ENCODE peak calls at places on chromosomes 2 and 18, in six cellular contexts. Z is neuronal stem cell, V is IMR-90, K is H9, S is trophoblast cell, G is H1. D is an unnamed sample. For H3K4me1, the result is how much of the 10 kb centered on the place peaks cover.

GRCh38 chr2:31401580-31401979 is 13.0 kb downstream of the XDH start:
- DNase-seq in S (peak), V (peak), K (peak), G (no peak), Z (no peak), D (peak)

GRCh38 chr2:33073018-33073417 is 126.3 kb downstream of the LTBP1 start:
- DNase-seq in Z (no peak), V (peak), G (no peak), S (peak), K (no peak), D (no peak)

GRCh38 chr2:113284481-113284880 is 5.8 kb upstream of the PAX8 start:
- DNase-seq in Z (no peak), S (no peak), G (no peak), V (peak), K (no peak), D (peak)

GRCh38 chr2:27977623-27978312 is 87.2 kb downstream of the BABAM2 start:
- DNase-seq in V (peak), G (no peak), K (no peak), S (peak), Z (no peak), D (peak)

GRCh38 chr2:102103992-102104871 is 38.3 kb upstream of the IL1R1 start:
- DNase-seq in G (no peak), Z (no peak), S (no peak), K (no peak), V (peak), D (peak)

GRCh38 chr2:120612471-120612870 is 123.2 kb upstream of the GLI2 start:
- DNase-seq in Z (no peak), K (no peak), V (no peak), S (no peak), G (no peak), D (no peak)

GRCh38 chr2:24919977-24920812 is at the start of gene ADCY3:
- DNase-seq in K (peak), Z (peak), V (peak), G (peak), S (no peak), D (peak)

GRCh38 chr2:42879116-42879705 is 86.8 kb upstream of the HAAO start:
- DNase-seq in S (no peak), Z (no peak), G (no peak), V (no peak), K (no peak), D (no peak)

GRCh38 chr18:8389391-8390340 is 219.6 kb upstream of the RAB12 start:
- DNase-seq in G (peak), V (peak), S (peak), Z (peak), K (peak), D (peak)

GRCh38 chr18:8503287-8503686 is 106.0 kb upstream of the RAB12 start:
- DNase-seq in Z (no peak), K (no peak), S (no peak), G (no peak), V (no peak), D (no peak)

GRCh38 chr2:159188449-159188848 is 98.1 kb downstream of the WDSUB1 start:
- DNase-seq in G (no peak), S (no peak), K (no peak), V (no peak), Z (no peak), D (no peak)

GRCh38 chr2:62309465-62310091 is 113.7 kb downstream of the B3GNT2 start:
- DNase-seq in G (no peak), Z (no peak), V (no peak), S (no peak), K (peak), D (no peak)

GRCh38 chr2:197255550-197255949 is 55.0 kb downstream of the ANKRD44 start:
- DNase-seq in K (peak), G (no peak), S (peak), Z (peak), V (peak), D (peak)

GRCh38 chr2:46866770-46867246 is 48.8 kb downstream of the MCFD2 start:
- DNase-seq in Z (no peak), S (no peak), V (no peak), K (no peak), G (no peak), D (no peak)

GRCh38 chr2:199862779-199863178 is 11.8 kb upstream of the FTCDNL1 start:
- DNase-seq in K (no peak), Z (no peak), G (no peak), V (no peak), S (peak), D (peak)

GRCh38 chr18:48459471-48459870 is 50.3 kb upstream of the ZBTB7C start:
- DNase-seq in S (no peak), V (no peak), K (no peak), G (no peak), Z (no peak), D (no peak)

GRCh38 chr18:6411367-6411766 is 3.3 kb downstream of the L3MBTL4 start:
- DNase-seq in S (no peak), Z (no peak), V (no peak), G (no peak), K (no peak), D (no peak)

GRCh38 chr2:160324161-160324768 is 124.2 kb upstream of the ITGB6 start:
- DNase-seq in S (peak), Z (no peak), K (no peak), V (peak), G (no peak), D (peak)

GRCh38 chr18:68438983-68439382 is 275.9 kb downstream of the TMX3 start:
- DNase-seq in S (peak), V (peak), Z (peak), G (no peak), K (no peak), D (peak)

GRCh38 chr2:133574620-133575019 is 6.4 kb upstream of the NCKAP5 start:
- DNase-seq in S (no peak), Z (no peak), G (no peak), V (no peak), K (no peak), D (no peak)

GRCh38 chr2:32235315-32235714 is 29.4 kb downstream of the NLRC4 start:
- DNase-seq in S (peak), V (peak), K (no peak), Z (no peak), G (no peak), D (no peak)

GRCh38 chr2:117942551-117942950 is 71.3 kb downstream of the CCDC93 start:
- DNase-seq in S (no peak), V (no peak), K (no peak), G (no peak), Z (no peak), D (no peak)

GRCh38 chr18:39724652-39725051 is 2159.1 kb upstream of the CELF4 start:
- DNase-seq in G (no peak), V (peak), S (no peak), K (no peak), Z (no peak), D (no peak)

GRCh38 chr2:26691881-26692813 is at the start of gene KCNK3:
- DNase-seq in K (peak), V (peak), S (no peak), Z (peak), G (peak), D (peak)

GRCh38 chr2:96945011-96945410 is 41.4 kb downstream of the FAM178B start:
- DNase-seq in K (no peak), S (no peak), G (no peak), V (no peak), Z (no peak), D (no peak)

GRCh38 chr2:37387143-37387835 is 42.9 kb downstream of the QPCT start:
- DNase-seq in V (peak), S (peak), K (no peak), Z (no peak), G (peak), D (peak)

GRCh38 chr2:37390777-37391176 is 46.3 kb downstream of the QPCT start:
- DNase-seq in S (no peak), V (no peak), G (no peak), K (no peak), Z (no peak), D (no peak)

GRCh38 chr2:37389984-37390765 is 45.7 kb downstream of the QPCT start:
- DNase-seq in S (peak), K (peak), G (peak), Z (no peak), V (peak), D (peak)

GRCh38 chr2:37389395-37389794 is 45.0 kb downstream of the QPCT start:
- DNase-seq in Z (no peak), K (no peak), G (peak), S (no peak), V (no peak), D (no peak)

DNA sequence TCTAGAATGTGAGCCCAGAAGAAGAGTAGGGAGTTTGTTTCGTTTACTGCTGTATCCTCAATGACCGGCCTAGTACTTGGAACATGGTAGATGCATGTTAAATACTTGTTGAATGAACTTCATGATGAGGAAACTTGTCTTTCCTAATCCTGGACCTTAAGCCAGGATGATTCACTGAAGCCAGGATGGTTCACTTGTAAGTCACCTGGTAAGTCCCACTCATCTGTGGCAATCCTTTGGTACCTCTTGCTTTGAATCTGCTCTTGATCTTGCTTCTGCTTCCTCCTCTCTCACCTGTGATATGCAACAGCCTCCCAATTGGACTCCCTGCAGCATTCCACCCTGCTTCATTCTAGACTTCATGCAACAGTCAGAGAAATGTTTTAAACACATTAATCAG is 43.6 kb downstream of the QPCT start:
- DNase-seq in G (peak), Z (no peak), S (peak), K (no peak), V (peak), D (peak)
- H3K4ac ChIP-seq in G (no peak), Z (no peak), S (no peak), K (no peak), V (peak), D (no peak)

GRCh38 chr2:223050188-223050587 is 1.8 kb upstream of the KCNE4 start:
- DNase-seq in V (no peak), K (no peak), G (no peak), S (no peak), Z (no peak), D (no peak)
- H3K4me1 ChIP-seq in V (under half), K (under half), G (under half), S (under half), Z (under half), D (under half)

GRCh38 chr2:86218124-86218523 is 18.9 kb downstream of the MRPL35 start:
- DNase-seq in V (no peak), Z (no peak), S (no peak), G (no peak), K (no peak), D (no peak)
- H4K91ac ChIP-seq in V (no peak), Z (no peak), S (no peak), G (no peak), K (no peak), D (no peak)

DNA sequence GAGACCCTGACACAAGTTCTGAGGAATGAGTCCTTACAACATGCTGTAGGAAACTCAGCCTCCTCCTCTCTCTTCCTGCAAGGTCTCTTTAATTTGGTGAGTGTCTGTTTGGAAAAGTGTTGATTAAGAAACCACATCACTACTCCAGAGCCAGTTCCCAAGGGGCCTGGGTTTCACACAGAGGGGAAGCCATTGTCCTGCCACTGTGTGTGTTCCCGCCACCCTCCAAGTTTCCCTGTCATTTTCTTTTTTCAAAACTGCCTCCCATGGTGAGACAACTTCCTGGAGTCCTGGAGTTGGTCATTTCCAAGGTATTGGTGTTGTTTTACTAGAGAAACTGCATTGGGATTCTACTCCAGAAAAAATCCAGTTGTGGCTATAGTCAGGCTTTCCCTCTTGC is 232.0 kb upstream of the PARD3B start:
- DNase-seq in Z (no peak), G (peak), K (peak), V (no peak), S (no peak), D (no peak)
- H3K4ac ChIP-seq in Z (no peak), G (no peak), K (no peak), V (no peak), S (no peak), D (no peak)

DNA sequence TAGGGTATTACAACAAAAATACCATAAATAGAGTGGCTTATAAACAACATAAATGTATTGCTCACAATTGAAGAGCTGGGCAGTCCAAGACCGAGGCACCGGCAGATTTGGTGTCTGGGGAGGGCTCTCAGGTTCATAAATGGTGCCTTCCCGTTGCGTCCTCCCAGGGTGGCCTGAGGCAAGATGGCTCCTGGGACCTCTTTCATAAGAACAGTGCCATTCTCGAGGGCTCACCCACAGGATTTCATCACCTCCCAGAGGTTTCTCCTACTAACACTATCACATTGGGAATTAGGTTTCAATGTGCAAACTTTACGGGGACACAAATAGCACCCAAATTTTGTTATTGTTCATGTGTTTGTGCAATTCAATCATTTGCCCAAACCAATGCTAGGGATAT is 793.5 kb upstream of the HS6ST1 start:
- DNase-seq in V (no peak), Z (no peak), G (no peak), K (no peak), S (peak), D (no peak)
- H3K4me1 ChIP-seq in V (under half), Z (under half), G (under half), K (under half), S (under half), D (under half)